ENCODE peak calls at places on chromosomes 1 and 21, in seven cellular contexts. E is lower leg skin, D is heart left ventricle, M is cardiac fibroblast, P is dorsolateral prefrontal cortex, F is K562, K is GM06990. G is an unnamed sample.

GRCh38 chr1:85240174-85240601 is 19.3 kb downstream of the C1orf52 start:
- DNase-seq in E (no peak), D (peak), M (peak), P (no peak), F (peak), K (peak), G (no peak)

GRCh38 chr1:41919764-41920397 is 1.2 kb upstream of the HIVEP3 start:
- DNase-seq in E (no peak), D (peak), M (no peak), P (peak), F (peak), K (peak), G (no peak)

GRCh38 chr21:29300547-29301138 is 1.9 kb downstream of the BACH1 start:
- DNase-seq in E (no peak), D (no peak), M (peak), P (no peak), F (no peak), K (peak), G (peak)

GRCh38 chr1:23524716-23525401 is 6.2 kb downstream of the E2F2 start:
- DNase-seq in E (no peak), D (no peak), M (no peak), P (no peak), F (no peak), K (peak), G (no peak)

GRCh38 chr1:118786454-118787155 is 201.5 kb downstream of the TBX15 start:
- DNase-seq in E (no peak), D (no peak), M (no peak), P (no peak), F (no peak), K (no peak), G (no peak)

GRCh38 chr21:32592929-32593502 is 7.7 kb upstream of the TCP10L start:
- DNase-seq in E (no peak), D (no peak), M (no peak), P (no peak), F (no peak), K (no peak), G (no peak)

GRCh38 chr1:21331752-21332480 is 41.7 kb upstream of the ECE1 start:
- DNase-seq in E (no peak), D (no peak), M (no peak), P (no peak), F (no peak), K (no peak), G (no peak)

GRCh38 chr1:161932668-161933067 is 91.0 kb downstream of the OLFML2B start:
- DNase-seq in E (peak), D (peak), M (no peak), P (no peak), F (no peak), K (no peak), G (peak)

GRCh38 chr1:244851546-244852231 is 12.7 kb downstream of the HNRNPU start:
- DNase-seq in E (no peak), D (no peak), M (no peak), P (no peak), F (no peak), K (no peak), G (no peak)

GRCh38 chr1:2128189-2128901 is 66.2 kb downstream of the FAAP20 start:
- DNase-seq in E (no peak), D (no peak), M (no peak), P (no peak), F (no peak), K (no peak), G (no peak)

GRCh38 chr21:44086636-44087425 is 20.4 kb upstream of the PWP2 start:
- DNase-seq in E (no peak), D (no peak), M (no peak), P (no peak), F (no peak), K (no peak), G (no peak)

GRCh38 chr21:39852021-39852721 is 15.1 kb upstream of the PCP4 start:
- DNase-seq in E (no peak), D (no peak), M (no peak), P (no peak), F (no peak), K (no peak), G (no peak)

GRCh38 chr1:39789571-39790110 is 976 bp upstream of the BMP8B start:
- DNase-seq in E (no peak), D (no peak), M (no peak), P (no peak), F (no peak), K (peak), G (no peak)
- H3K4me3 ChIP-seq in E (peak), D (peak), M (no peak), P (peak), F (peak), K (peak), G (no peak)

GRCh38 chr1:27374687-27375086 is at the start of gene FCN3:
- DNase-seq in E (no peak), D (peak), M (no peak), P (no peak), F (no peak), K (no peak), G (no peak)
- H3K4me3 ChIP-seq in E (no peak), D (no peak), M (no peak), P (no peak), F (no peak), K (no peak), G (no peak)

DNA sequence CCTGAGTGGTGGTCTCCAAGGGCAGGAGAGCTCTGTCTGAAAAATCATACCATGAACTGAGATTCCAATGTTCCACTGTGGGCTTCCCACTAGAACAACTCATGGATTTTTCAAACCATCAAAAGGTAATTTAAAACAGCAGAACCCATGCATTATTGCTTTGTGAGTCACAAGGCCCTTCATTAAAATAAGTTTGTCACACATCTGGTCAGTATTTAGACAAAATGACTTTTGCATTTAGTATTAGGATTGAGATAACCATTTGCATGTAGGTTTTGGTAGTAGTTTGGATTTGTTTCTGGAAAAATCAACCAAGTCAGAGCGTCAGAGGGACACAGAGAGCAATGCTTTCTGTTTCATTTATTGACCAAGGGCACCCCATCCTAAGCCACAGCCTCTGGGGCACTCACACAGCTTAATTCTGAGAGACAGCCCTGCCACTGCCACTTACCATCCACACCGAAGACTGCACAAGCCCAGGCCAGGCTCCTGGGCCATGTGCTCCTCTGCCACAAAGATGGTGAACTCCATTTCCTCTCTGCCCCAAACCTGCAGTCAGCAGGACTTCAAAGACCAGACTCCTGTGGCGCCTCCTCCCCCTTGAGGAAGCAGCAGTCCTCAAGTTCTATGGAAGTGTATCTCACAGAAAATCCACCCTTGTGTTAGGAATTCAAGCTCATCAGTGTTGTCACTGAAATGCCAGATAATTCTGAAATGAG is 132.6 kb upstream of the DUSP10 start:
- DNase-seq in E (no peak), D (no peak), M (no peak), P (no peak), F (no peak), K (no peak), G (peak)
- H3K4me3 ChIP-seq in E (no peak), D (no peak), M (no peak), P (no peak), F (no peak), K (no peak), G (no peak)

GRCh38 chr1:101379037-101379436 is 142.2 kb downstream of the S1PR1 start:
- DNase-seq in E (no peak), D (no peak), M (no peak), P (no peak), F (no peak), K (no peak), G (no peak)
- H3K4me3 ChIP-seq in E (no peak), D (no peak), M (no peak), P (no peak), F (no peak), K (no peak), G (no peak)

DNA sequence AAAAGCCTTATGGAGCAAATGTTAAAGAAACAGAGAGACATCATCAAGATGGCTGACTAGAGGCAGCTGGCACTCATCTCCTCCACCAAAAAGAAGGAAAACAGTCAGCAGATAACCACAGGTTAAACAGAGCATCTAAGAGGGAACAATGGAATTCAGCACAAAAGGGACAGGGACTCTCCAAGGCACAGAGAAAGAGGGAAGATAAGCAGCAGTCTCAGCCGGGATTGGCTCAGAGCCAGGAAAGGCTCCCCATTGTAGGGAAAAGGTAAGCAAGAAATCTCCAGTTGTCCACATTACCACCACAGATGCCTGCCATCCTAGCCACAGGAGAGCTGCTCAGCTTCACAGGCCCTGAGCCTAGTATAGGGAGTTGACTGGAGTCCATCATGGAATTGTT is 605.5 kb downstream of the SMYD3 start:
- DNase-seq in E (no peak), D (no peak), M (peak), P (no peak), F (no peak), K (no peak), G (no peak)
- H3K4me3 ChIP-seq in E (no peak), D (no peak), M (no peak), P (no peak), F (no peak), K (no peak), G (no peak)

DNA sequence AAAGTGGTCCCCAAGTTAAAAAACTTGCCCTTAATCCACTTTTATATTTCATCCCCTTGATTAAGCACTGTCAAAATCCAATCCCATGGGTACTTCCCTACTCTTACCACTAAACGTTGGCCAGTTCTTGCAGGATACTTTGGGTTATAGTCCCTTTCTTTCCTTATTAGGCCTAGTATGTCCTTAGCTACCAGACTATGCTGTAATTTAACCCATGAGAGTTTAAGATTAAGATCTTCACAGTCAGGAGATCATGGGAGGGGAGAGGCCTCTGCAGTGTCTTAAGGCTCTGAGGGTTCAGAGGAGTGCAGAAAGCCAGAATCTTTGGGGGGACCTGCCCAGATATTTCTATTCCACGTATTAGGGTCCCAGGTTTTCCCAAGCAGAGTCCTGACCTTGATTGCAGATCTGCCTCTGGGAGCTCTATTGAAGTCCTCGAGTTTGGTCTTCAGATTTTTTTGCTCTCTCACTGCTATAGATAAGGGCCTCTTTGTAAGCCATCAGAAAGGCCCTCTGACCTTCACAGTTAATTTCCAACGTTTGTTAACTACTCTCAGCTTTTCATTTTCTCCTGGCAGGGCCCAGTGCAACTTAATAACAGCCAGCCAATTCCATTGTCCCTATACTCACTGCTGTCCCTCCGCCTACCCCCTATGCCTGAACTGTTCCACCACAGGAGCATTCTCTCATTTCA is 9.0 kb upstream of the CGN start:
- DNase-seq in E (no peak), D (no peak), M (no peak), P (no peak), F (peak), K (no peak), G (no peak)
- H3K4me3 ChIP-seq in E (no peak), D (no peak), M (no peak), P (no peak), F (no peak), K (no peak), G (no peak)

GRCh38 chr21:42236014-42236413 is 17.1 kb downstream of the ABCG1 start:
- DNase-seq in E (no peak), D (peak), M (no peak), P (no peak), F (no peak), K (no peak), G (no peak)

GRCh38 chr21:42234464-42235241 is 15.7 kb downstream of the ABCG1 start:
- DNase-seq in E (no peak), D (peak), M (peak), P (peak), F (peak), K (peak), G (no peak)

GRCh38 chr21:42236693-42237092 is 17.8 kb downstream of the ABCG1 start:
- DNase-seq in E (no peak), D (no peak), M (no peak), P (no peak), F (no peak), K (no peak), G (no peak)

GRCh38 chr21:42234026-42234425 is 15.1 kb downstream of the ABCG1 start:
- DNase-seq in E (no peak), D (no peak), M (no peak), P (no peak), F (no peak), K (no peak), G (no peak)

GRCh38 chr21:42235593-42235992 is 16.7 kb downstream of the ABCG1 start:
- DNase-seq in E (no peak), D (no peak), M (no peak), P (no peak), F (no peak), K (no peak), G (no peak)
- H3K4me3 ChIP-seq in E (no peak), D (peak), M (no peak), P (peak), F (no peak), K (no peak), G (no peak)

DNA sequence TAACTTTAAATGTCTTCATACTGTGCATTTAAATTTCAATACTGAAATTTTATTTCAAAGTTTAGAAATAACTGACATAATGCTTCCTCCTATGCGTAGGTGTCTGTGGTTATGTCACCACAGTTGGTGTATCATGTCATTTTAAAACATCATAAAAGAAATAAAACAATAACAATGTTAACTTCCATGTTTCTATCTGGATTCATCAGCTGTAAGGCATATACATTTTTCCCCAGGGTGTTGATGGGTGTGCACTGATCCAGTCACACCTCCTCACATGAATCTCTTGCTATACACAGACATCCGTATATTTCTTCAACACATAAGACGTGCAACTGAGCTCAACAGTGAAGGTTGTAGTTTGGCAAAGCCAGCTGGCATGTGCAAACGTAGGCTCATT is 6.2 kb downstream of the KCNA3 start:
- DNase-seq in E (no peak), D (no peak), M (no peak), P (no peak), F (no peak), K (no peak), G (no peak)
- H3K4me3 ChIP-seq in E (no peak), D (no peak), M (no peak), P (peak), F (no peak), K (no peak), G (no peak)

GRCh38 chr1:151444791-151445177 is 14.5 kb downstream of the POGZ start:
- DNase-seq in E (no peak), D (no peak), M (no peak), P (no peak), F (no peak), K (no peak), G (no peak)
- H3K4me3 ChIP-seq in E (no peak), D (no peak), M (no peak), P (no peak), F (no peak), K (no peak), G (no peak)

G was measured in fibroblast of mammary gland.